ENCODE peak calls at places on chromosomes 4 and X, in ten cellular contexts. One of them, this sample, is unnamed.
A peak's percentile ranks its signal among the peaks of the same experiment; 100 is the strongest.

GRCh38 chr4:6509587-6509986 is 37.2 kb upstream of the PPP2R2C start:
- DNase-seq in kidney: no peak
- DNase-seq in uterus: no peak
- DNase-seq in spleen: no peak
- DNase-seq in left lung: no peak
- DNase-seq in mucosa of descending colon: no peak
- DNase-seq in CD8-positive, alpha-beta memory T cell: no peak
- DNase-seq in suprapubic skin: no peak
- DNase-seq in K562: no peak
- DNase-seq in IMR-90: no peak
- DNase-seq in this sample: no peak

GRCh38 chrX:153767674-153768055 is 3.6 kb downstream of the PLXNB3 start:
- DNase-seq in left lung: no peak
- DNase-seq in suprapubic skin: no peak
- DNase-seq in mucosa of descending colon: no peak
- DNase-seq in CD8-positive, alpha-beta memory T cell: no peak
- DNase-seq in spleen: no peak
- DNase-seq in IMR-90: no peak
- DNase-seq in kidney: peak; percentile 58
- DNase-seq in uterus: no peak
- DNase-seq in K562: no peak
- DNase-seq in this sample: peak; percentile 2

GRCh38 chr4:161813389-161813788 is 350.4 kb downstream of the FSTL5 start:
- DNase-seq in IMR-90: no peak
- DNase-seq in uterus: no peak
- DNase-seq in mucosa of descending colon: no peak
- DNase-seq in kidney: no peak
- DNase-seq in spleen: no peak
- DNase-seq in suprapubic skin: no peak
- DNase-seq in K562: no peak
- DNase-seq in CD8-positive, alpha-beta memory T cell: no peak
- DNase-seq in left lung: no peak
- DNase-seq in this sample: no peak

GRCh38 chr4:139191373-139191772 is 14.4 kb upstream of the ELF2 start:
- DNase-seq in left lung: no peak
- DNase-seq in K562: no peak
- DNase-seq in uterus: no peak
- DNase-seq in suprapubic skin: no peak
- DNase-seq in spleen: no peak
- DNase-seq in IMR-90: no peak
- DNase-seq in mucosa of descending colon: no peak
- DNase-seq in kidney: no peak
- DNase-seq in CD8-positive, alpha-beta memory T cell: no peak
- DNase-seq in this sample: no peak

GRCh38 chrX:23694606-23695005 is 27.3 kb downstream of the PRDX4 start:
- DNase-seq in uterus: peak; percentile 57
- DNase-seq in kidney: no peak
- DNase-seq in CD8-positive, alpha-beta memory T cell: peak; percentile 11
- DNase-seq in K562: peak; percentile 78
- DNase-seq in spleen: no peak
- DNase-seq in IMR-90: peak; percentile 57
- DNase-seq in suprapubic skin: no peak
- DNase-seq in mucosa of descending colon: peak; percentile 56
- DNase-seq in left lung: no peak
- DNase-seq in this sample: peak; percentile 49

GRCh38 chr4:2574863-2575262 is 38.4 kb downstream of the FAM193A start:
- DNase-seq in uterus: no peak
- DNase-seq in K562: no peak
- DNase-seq in spleen: no peak
- DNase-seq in mucosa of descending colon: no peak
- DNase-seq in CD8-positive, alpha-beta memory T cell: no peak
- DNase-seq in suprapubic skin: no peak
- DNase-seq in IMR-90: no peak
- DNase-seq in kidney: peak; percentile 55
- DNase-seq in left lung: no peak
- DNase-seq in this sample: no peak

GRCh38 chr4:2818351-2818939 is 25.2 kb upstream of the ADD1 start:
- DNase-seq in suprapubic skin: no peak
- DNase-seq in uterus: no peak
- DNase-seq in CD8-positive, alpha-beta memory T cell: no peak
- DNase-seq in mucosa of descending colon: no peak
- DNase-seq in kidney: peak; percentile 75
- DNase-seq in K562: no peak
- DNase-seq in spleen: no peak
- DNase-seq in IMR-90: no peak
- DNase-seq in left lung: peak; percentile 85
- DNase-seq in this sample: peak; percentile 31

GRCh38 chr4:100295792-100296191 is 105.5 kb upstream of the DDIT4L start:
- DNase-seq in left lung: no peak
- DNase-seq in CD8-positive, alpha-beta memory T cell: no peak
- DNase-seq in suprapubic skin: no peak
- DNase-seq in K562: no peak
- DNase-seq in kidney: no peak
- DNase-seq in IMR-90: peak; percentile 56
- DNase-seq in uterus: no peak
- DNase-seq in spleen: no peak
- DNase-seq in mucosa of descending colon: no peak
- DNase-seq in this sample: no peak

GRCh38 chr4:16573744-16574143 is 324.7 kb downstream of the LDB2 start:
- DNase-seq in suprapubic skin: no peak
- DNase-seq in kidney: no peak
- DNase-seq in CD8-positive, alpha-beta memory T cell: no peak
- DNase-seq in uterus: peak; percentile 85
- DNase-seq in K562: no peak
- DNase-seq in spleen: no peak
- DNase-seq in mucosa of descending colon: peak; percentile 10
- DNase-seq in left lung: no peak
- DNase-seq in IMR-90: peak; percentile 83
- DNase-seq in this sample: no peak

GRCh38 chr4:151606061-151606460 is 154.7 kb downstream of the GATB start:
- DNase-seq in mucosa of descending colon: no peak
- DNase-seq in CD8-positive, alpha-beta memory T cell: no peak
- DNase-seq in kidney: no peak
- DNase-seq in suprapubic skin: no peak
- DNase-seq in uterus: no peak
- DNase-seq in left lung: no peak
- DNase-seq in K562: no peak
- DNase-seq in IMR-90: no peak
- DNase-seq in spleen: no peak
- DNase-seq in this sample: no peak

GRCh38 chr4:20684852-20685763 is 15.2 kb upstream of the PACRGL start:
- DNase-seq in kidney: no peak
- DNase-seq in left lung: no peak
- DNase-seq in CD8-positive, alpha-beta memory T cell: no peak
- DNase-seq in K562: peak; percentile 28
- DNase-seq in uterus: no peak
- DNase-seq in IMR-90: peak; percentile 27
- DNase-seq in spleen: no peak
- DNase-seq in mucosa of descending colon: no peak
- DNase-seq in suprapubic skin: no peak
- DNase-seq in this sample: no peak

DNA sequence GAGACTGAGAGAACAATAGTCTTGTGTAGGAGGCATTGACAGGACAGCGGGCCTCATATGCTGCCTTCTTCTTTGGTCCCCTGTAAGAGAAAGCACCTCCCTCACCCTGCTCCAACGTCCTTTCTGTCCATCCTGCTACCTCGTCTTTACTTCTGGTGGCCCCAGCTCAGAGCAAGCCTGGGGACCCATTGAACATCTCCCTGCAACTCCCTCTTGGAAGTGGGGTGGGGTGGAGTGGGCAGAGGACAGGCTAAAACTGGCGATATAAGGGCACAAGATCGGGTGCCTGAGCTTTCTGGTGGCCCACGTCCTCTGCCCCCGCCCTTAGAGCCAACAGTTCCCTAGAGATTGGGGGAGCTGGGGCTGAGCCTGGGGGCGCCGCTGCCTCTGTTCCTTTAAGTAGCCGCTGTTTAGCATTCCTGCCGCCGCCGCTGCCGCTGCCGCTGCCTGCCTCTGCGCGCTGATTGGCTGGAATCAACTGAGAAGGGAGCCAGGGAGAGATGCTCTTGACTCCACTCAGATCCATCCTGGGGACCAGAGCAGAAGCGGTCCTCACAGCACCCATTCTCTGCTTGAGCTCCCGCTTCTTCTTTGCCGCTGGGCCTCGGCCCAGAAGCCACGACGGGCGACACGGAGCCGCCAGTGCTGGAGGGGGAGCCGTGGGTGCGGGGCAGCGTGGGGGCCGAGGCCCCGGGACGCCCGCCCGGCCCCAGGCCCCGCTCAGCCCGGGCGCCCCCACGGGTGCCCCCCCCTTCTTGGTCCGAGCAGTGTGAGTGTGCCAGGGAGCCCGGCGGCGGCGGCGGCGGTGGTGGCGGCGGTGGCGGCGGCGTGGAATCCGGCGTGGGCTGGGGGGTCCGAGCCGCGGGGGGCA is at the start of gene DLG3:
- DNase-seq in IMR-90: peak; percentile 51
- DNase-seq in K562: no peak
- DNase-seq in uterus: no peak
- DNase-seq in kidney: no peak
- DNase-seq in spleen: no peak
- DNase-seq in CD8-positive, alpha-beta memory T cell: no peak
- DNase-seq in mucosa of descending colon: no peak
- DNase-seq in suprapubic skin: no peak
- DNase-seq in left lung: peak; percentile 51
- DNase-seq in this sample: no peak
- H3K9me3 ChIP-seq in IMR-90: no peaks in the 10 kb centered on the region
- H3K9me3 ChIP-seq in K562: no peaks in the 10 kb centered on the region
- H3K9me3 ChIP-seq in uterus: no peaks in the 10 kb centered on the region
- H3K9me3 ChIP-seq in kidney: no peaks in the 10 kb centered on the region
- H3K9me3 ChIP-seq in spleen: no peaks in the 10 kb centered on the region
- H3K9me3 ChIP-seq in CD8-positive, alpha-beta memory T cell: no peaks in the 10 kb centered on the region
- H3K9me3 ChIP-seq in mucosa of descending colon: no peaks in the 10 kb centered on the region
- H3K9me3 ChIP-seq in suprapubic skin: no peaks in the 10 kb centered on the region
- H3K9me3 ChIP-seq in left lung: no peaks in the 10 kb centered on the region
- H3K9me3 ChIP-seq in this sample: no peaks in the 10 kb centered on the region

DNA sequence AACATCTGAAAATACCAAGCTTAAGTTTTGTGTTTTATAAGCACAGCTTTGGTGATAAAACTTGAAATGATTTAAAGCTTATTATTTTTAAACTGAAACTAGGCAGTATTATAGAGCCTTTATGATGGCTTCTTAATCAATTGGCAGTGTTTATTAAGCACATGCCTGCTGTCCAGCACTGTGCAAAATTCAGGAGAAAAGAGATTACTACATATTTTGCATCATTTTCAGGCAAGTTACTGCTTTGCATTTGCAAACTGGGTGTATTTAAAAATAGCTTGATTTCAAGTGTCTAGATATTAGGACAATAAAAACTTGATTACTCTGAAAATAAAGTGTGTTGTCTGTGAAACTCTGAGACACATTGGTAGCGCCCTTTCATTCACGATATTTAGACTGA is 126.5 kb downstream of the PDLIM5 start:
- DNase-seq in suprapubic skin: no peak
- DNase-seq in left lung: no peak
- DNase-seq in mucosa of descending colon: no peak
- DNase-seq in uterus: no peak
- DNase-seq in CD8-positive, alpha-beta memory T cell: no peak
- DNase-seq in spleen: no peak
- DNase-seq in IMR-90: no peak
- DNase-seq in kidney: no peak
- DNase-seq in K562: no peak
- DNase-seq in this sample: no peak
- H3K4me3 ChIP-seq in suprapubic skin: no peak overlapping the region
- H3K4me3 ChIP-seq in left lung: no peak overlapping the region
- H3K4me3 ChIP-seq in mucosa of descending colon: no peak overlapping the region
- H3K4me3 ChIP-seq in uterus: no peak overlapping the region
- H3K4me3 ChIP-seq in CD8-positive, alpha-beta memory T cell: no peak overlapping the region
- H3K4me3 ChIP-seq in spleen: no peak overlapping the region
- H3K4me3 ChIP-seq in IMR-90: no peak overlapping the region
- H3K4me3 ChIP-seq in kidney: no peak overlapping the region
- H3K4me3 ChIP-seq in K562: no peak overlapping the region
- H3K4me3 ChIP-seq in this sample: no peak overlapping the region

GRCh38 chr4:78214078-78214477 is 157.0 kb downstream of the FRAS1 start:
- DNase-seq in kidney: no peak
- DNase-seq in spleen: no peak
- DNase-seq in CD8-positive, alpha-beta memory T cell: no peak
- DNase-seq in mucosa of descending colon: no peak
- DNase-seq in K562: no peak
- DNase-seq in IMR-90: no peak
- DNase-seq in suprapubic skin: no peak
- DNase-seq in uterus: no peak
- DNase-seq in left lung: no peak
- DNase-seq in this sample: no peak
- H3K9me3 ChIP-seq in kidney: no peaks in the 10 kb centered on the region
- H3K9me3 ChIP-seq in spleen: no peaks in the 10 kb centered on the region
- H3K9me3 ChIP-seq in CD8-positive, alpha-beta memory T cell: no peaks in the 10 kb centered on the region
- H3K9me3 ChIP-seq in mucosa of descending colon: no peaks in the 10 kb centered on the region
- H3K9me3 ChIP-seq in K562: no peaks in the 10 kb centered on the region
- H3K9me3 ChIP-seq in IMR-90: no peaks in the 10 kb centered on the region
- H3K9me3 ChIP-seq in suprapubic skin: no peaks in the 10 kb centered on the region
- H3K9me3 ChIP-seq in uterus: no peaks in the 10 kb centered on the region
- H3K9me3 ChIP-seq in left lung: no peaks in the 10 kb centered on the region
- H3K9me3 ChIP-seq in this sample: no peaks in the 10 kb centered on the region

GRCh38 chr4:83113429-83113786 is 1.1 kb downstream of the PLAC8 start:
- DNase-seq in CD8-positive, alpha-beta memory T cell: no peak
- DNase-seq in uterus: no peak
- DNase-seq in left lung: no peak
- DNase-seq in suprapubic skin: no peak
- DNase-seq in kidney: no peak
- DNase-seq in K562: no peak
- DNase-seq in IMR-90: no peak
- DNase-seq in mucosa of descending colon: no peak
- DNase-seq in spleen: no peak
- DNase-seq in this sample: no peak

GRCh38 chr4:83110222-83110945 is 4.1 kb downstream of the PLAC8 start:
- DNase-seq in CD8-positive, alpha-beta memory T cell: peak; percentile 79
- DNase-seq in IMR-90: peak; percentile 64
- DNase-seq in suprapubic skin: peak; percentile 87
- DNase-seq in mucosa of descending colon: peak; percentile 98
- DNase-seq in uterus: peak; percentile 75
- DNase-seq in K562: peak; percentile 38
- DNase-seq in left lung: peak; percentile 98
- DNase-seq in kidney: peak; percentile 94
- DNase-seq in spleen: peak; percentile 99
- DNase-seq in this sample: peak; percentile 74

GRCh38 chr4:83110970-83111369 is 3.6 kb downstream of the PLAC8 start:
- DNase-seq in uterus: no peak
- DNase-seq in CD8-positive, alpha-beta memory T cell: no peak
- DNase-seq in suprapubic skin: no peak
- DNase-seq in K562: no peak
- DNase-seq in IMR-90: no peak
- DNase-seq in kidney: no peak
- DNase-seq in spleen: no peak
- DNase-seq in left lung: no peak
- DNase-seq in mucosa of descending colon: peak; percentile 17
- DNase-seq in this sample: no peak

GRCh38 chr4:83112678-83113428 is 1.7 kb downstream of the PLAC8 start:
- DNase-seq in uterus: no peak
- DNase-seq in spleen: no peak
- DNase-seq in kidney: no peak
- DNase-seq in mucosa of descending colon: peak; percentile 32
- DNase-seq in left lung: no peak
- DNase-seq in IMR-90: peak; percentile 12
- DNase-seq in suprapubic skin: no peak
- DNase-seq in K562: no peak
- DNase-seq in CD8-positive, alpha-beta memory T cell: no peak
- DNase-seq in this sample: no peak

DNA sequence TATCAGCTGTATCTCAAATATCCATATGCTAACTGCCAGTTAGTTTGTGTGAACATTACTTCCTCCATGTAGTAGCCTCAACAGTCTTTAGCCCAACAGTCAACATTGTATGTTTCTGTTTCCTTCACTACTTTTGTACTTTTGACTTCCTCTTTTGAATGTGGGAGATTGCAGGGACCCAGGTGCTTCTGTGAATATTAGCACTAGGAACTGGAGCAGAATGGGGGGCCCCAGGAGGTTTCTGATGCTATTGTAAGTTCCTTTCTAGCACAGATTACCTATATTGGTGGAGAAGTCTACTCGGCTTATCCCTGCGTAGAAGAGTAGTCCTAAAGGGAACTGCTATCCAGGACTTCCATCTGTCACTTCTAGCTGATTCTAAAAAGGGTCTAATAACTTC is 2.3 kb downstream of the PLAC8 start:
- DNase-seq in K562: no peak
- DNase-seq in uterus: no peak
- DNase-seq in suprapubic skin: no peak
- DNase-seq in mucosa of descending colon: peak; percentile 40
- DNase-seq in spleen: no peak
- DNase-seq in left lung: no peak
- DNase-seq in IMR-90: no peak
- DNase-seq in kidney: no peak
- DNase-seq in CD8-positive, alpha-beta memory T cell: no peak
- DNase-seq in this sample: no peak
- H3K4me3 ChIP-seq in K562: no peak overlapping the region
- H3K4me3 ChIP-seq in uterus: no peak overlapping the region
- H3K4me3 ChIP-seq in suprapubic skin: no peak overlapping the region
- H3K4me3 ChIP-seq in mucosa of descending colon: peak overlapping the region; percentile 9
- H3K4me3 ChIP-seq in spleen: peak overlapping the region; percentile 56
- H3K4me3 ChIP-seq in left lung: no peak overlapping the region
- H3K4me3 ChIP-seq in IMR-90: no peak overlapping the region
- H3K4me3 ChIP-seq in kidney: no peak overlapping the region
- H3K4me3 ChIP-seq in CD8-positive, alpha-beta memory T cell: peak overlapping the region; percentile 77
- H3K4me3 ChIP-seq in this sample: no peak overlapping the region

This sample was measured in heart right ventricle.